ENCODE peak calls at places on chromosomes 2 and 18, in eight cellular contexts. One of them, this sample, is unnamed.

GRCh38 chr2:231910771-231911170 is 15.4 kb downstream of the NPPC start:
- DNase-seq in HTR-8/SVneo: no peak
- DNase-seq in Karpas-422: no peak
- DNase-seq in suprapubic skin: no peak
- DNase-seq in GM10248: no peak
- DNase-seq in activated naive CD4-positive, alpha-beta T cell: no peak
- DNase-seq in NK-92 treated with Interleukin-12 subunit alpha and Interleukin-12 subunit beta, amount 100 ng/mL, for 24 hours: no peak
- DNase-seq in stimulated activated CD4-positive, alpha-beta T cell treated with anti-CD3 and anti-CD28 coated beads, Interleukin-15, amount 100 ng/mL, for 1 hour: no peak
- DNase-seq in this sample: no peak

GRCh38 chr2:10580170-10580539 is 109.6 kb downstream of the NOL10 start:
- DNase-seq in HTR-8/SVneo: no peak
- DNase-seq in Karpas-422: no peak
- DNase-seq in suprapubic skin: no peak
- DNase-seq in GM10248: no peak
- DNase-seq in activated naive CD4-positive, alpha-beta T cell: no peak
- DNase-seq in NK-92 treated with Interleukin-12 subunit alpha and Interleukin-12 subunit beta, amount 100 ng/mL, for 24 hours: no peak
- DNase-seq in stimulated activated CD4-positive, alpha-beta T cell treated with anti-CD3 and anti-CD28 coated beads, Interleukin-15, amount 100 ng/mL, for 1 hour: no peak
- DNase-seq in this sample: no peak

GRCh38 chr2:19364014-19364413 is 5.6 kb upstream of the OSR1 start:
- DNase-seq in HTR-8/SVneo: no peak
- DNase-seq in Karpas-422: no peak
- DNase-seq in suprapubic skin: no peak
- DNase-seq in GM10248: no peak
- DNase-seq in activated naive CD4-positive, alpha-beta T cell: no peak
- DNase-seq in NK-92 treated with Interleukin-12 subunit alpha and Interleukin-12 subunit beta, amount 100 ng/mL, for 24 hours: no peak
- DNase-seq in stimulated activated CD4-positive, alpha-beta T cell treated with anti-CD3 and anti-CD28 coated beads, Interleukin-15, amount 100 ng/mL, for 1 hour: no peak
- DNase-seq in this sample: no peak

GRCh38 chr2:75276093-75277055 is 77.1 kb upstream of the TACR1 start:
- DNase-seq in HTR-8/SVneo: peak
- DNase-seq in Karpas-422: no peak
- DNase-seq in suprapubic skin: no peak
- DNase-seq in GM10248: no peak
- DNase-seq in activated naive CD4-positive, alpha-beta T cell: no peak
- DNase-seq in NK-92 treated with Interleukin-12 subunit alpha and Interleukin-12 subunit beta, amount 100 ng/mL, for 24 hours: no peak
- DNase-seq in stimulated activated CD4-positive, alpha-beta T cell treated with anti-CD3 and anti-CD28 coated beads, Interleukin-15, amount 100 ng/mL, for 1 hour: no peak
- DNase-seq in this sample: peak

GRCh38 chr18:23077493-23078256 is 57.6 kb upstream of the CABLES1 start:
- DNase-seq in HTR-8/SVneo: peak
- DNase-seq in Karpas-422: no peak
- DNase-seq in suprapubic skin: no peak
- DNase-seq in GM10248: no peak
- DNase-seq in activated naive CD4-positive, alpha-beta T cell: no peak
- DNase-seq in NK-92 treated with Interleukin-12 subunit alpha and Interleukin-12 subunit beta, amount 100 ng/mL, for 24 hours: no peak
- DNase-seq in stimulated activated CD4-positive, alpha-beta T cell treated with anti-CD3 and anti-CD28 coated beads, Interleukin-15, amount 100 ng/mL, for 1 hour: no peak
- DNase-seq in this sample: no peak

GRCh38 chr2:98487806-98488189 is 43.1 kb downstream of the INPP4A start:
- DNase-seq in HTR-8/SVneo: no peak
- DNase-seq in Karpas-422: peak
- DNase-seq in suprapubic skin: no peak
- DNase-seq in GM10248: peak
- DNase-seq in activated naive CD4-positive, alpha-beta T cell: no peak
- DNase-seq in NK-92 treated with Interleukin-12 subunit alpha and Interleukin-12 subunit beta, amount 100 ng/mL, for 24 hours: no peak
- DNase-seq in stimulated activated CD4-positive, alpha-beta T cell treated with anti-CD3 and anti-CD28 coated beads, Interleukin-15, amount 100 ng/mL, for 1 hour: no peak
- DNase-seq in this sample: no peak

GRCh38 chr2:120867290-120868231 is 131.9 kb downstream of the GLI2 start:
- DNase-seq in HTR-8/SVneo: peak
- DNase-seq in Karpas-422: no peak
- DNase-seq in suprapubic skin: peak
- DNase-seq in GM10248: no peak
- DNase-seq in activated naive CD4-positive, alpha-beta T cell: no peak
- DNase-seq in NK-92 treated with Interleukin-12 subunit alpha and Interleukin-12 subunit beta, amount 100 ng/mL, for 24 hours: no peak
- DNase-seq in stimulated activated CD4-positive, alpha-beta T cell treated with anti-CD3 and anti-CD28 coated beads, Interleukin-15, amount 100 ng/mL, for 1 hour: no peak
- DNase-seq in this sample: no peak

GRCh38 chr2:159082119-159082518 is 113.7 kb downstream of the TANC1 start:
- DNase-seq in HTR-8/SVneo: no peak
- DNase-seq in Karpas-422: no peak
- DNase-seq in suprapubic skin: no peak
- DNase-seq in GM10248: no peak
- DNase-seq in activated naive CD4-positive, alpha-beta T cell: no peak
- DNase-seq in NK-92 treated with Interleukin-12 subunit alpha and Interleukin-12 subunit beta, amount 100 ng/mL, for 24 hours: no peak
- DNase-seq in stimulated activated CD4-positive, alpha-beta T cell treated with anti-CD3 and anti-CD28 coated beads, Interleukin-15, amount 100 ng/mL, for 1 hour: no peak
- DNase-seq in this sample: no peak

GRCh38 chr2:136323935-136324334 is 206.0 kb upstream of the CXCR4 start:
- DNase-seq in HTR-8/SVneo: no peak
- DNase-seq in Karpas-422: no peak
- DNase-seq in suprapubic skin: no peak
- DNase-seq in GM10248: no peak
- DNase-seq in activated naive CD4-positive, alpha-beta T cell: no peak
- DNase-seq in NK-92 treated with Interleukin-12 subunit alpha and Interleukin-12 subunit beta, amount 100 ng/mL, for 24 hours: no peak
- DNase-seq in stimulated activated CD4-positive, alpha-beta T cell treated with anti-CD3 and anti-CD28 coated beads, Interleukin-15, amount 100 ng/mL, for 1 hour: no peak
- DNase-seq in this sample: no peak

GRCh38 chr2:23636412-23636811 is 251.4 kb downstream of the KLHL29 start:
- DNase-seq in HTR-8/SVneo: no peak
- DNase-seq in Karpas-422: no peak
- DNase-seq in suprapubic skin: no peak
- DNase-seq in GM10248: no peak
- DNase-seq in activated naive CD4-positive, alpha-beta T cell: no peak
- DNase-seq in NK-92 treated with Interleukin-12 subunit alpha and Interleukin-12 subunit beta, amount 100 ng/mL, for 24 hours: no peak
- DNase-seq in stimulated activated CD4-positive, alpha-beta T cell treated with anti-CD3 and anti-CD28 coated beads, Interleukin-15, amount 100 ng/mL, for 1 hour: no peak
- DNase-seq in this sample: no peak

GRCh38 chr2:130819915-130820861 is 16.5 kb upstream of the ARHGEF4 start:
- DNase-seq in HTR-8/SVneo: no peak
- DNase-seq in Karpas-422: no peak
- DNase-seq in suprapubic skin: no peak
- DNase-seq in GM10248: no peak
- DNase-seq in activated naive CD4-positive, alpha-beta T cell: no peak
- DNase-seq in NK-92 treated with Interleukin-12 subunit alpha and Interleukin-12 subunit beta, amount 100 ng/mL, for 24 hours: no peak
- DNase-seq in stimulated activated CD4-positive, alpha-beta T cell treated with anti-CD3 and anti-CD28 coated beads, Interleukin-15, amount 100 ng/mL, for 1 hour: no peak
- DNase-seq in this sample: no peak

GRCh38 chr18:6601241-6601640 is 128.3 kb upstream of the ARHGAP28 start:
- DNase-seq in HTR-8/SVneo: no peak
- DNase-seq in Karpas-422: no peak
- DNase-seq in suprapubic skin: no peak
- DNase-seq in GM10248: no peak
- DNase-seq in activated naive CD4-positive, alpha-beta T cell: no peak
- DNase-seq in NK-92 treated with Interleukin-12 subunit alpha and Interleukin-12 subunit beta, amount 100 ng/mL, for 24 hours: no peak
- DNase-seq in stimulated activated CD4-positive, alpha-beta T cell treated with anti-CD3 and anti-CD28 coated beads, Interleukin-15, amount 100 ng/mL, for 1 hour: no peak
- DNase-seq in this sample: no peak

GRCh38 chr18:30920356-30920755 is 122.2 kb downstream of the DSC3 start:
- DNase-seq in HTR-8/SVneo: no peak
- DNase-seq in Karpas-422: no peak
- DNase-seq in suprapubic skin: no peak
- DNase-seq in GM10248: no peak
- DNase-seq in activated naive CD4-positive, alpha-beta T cell: no peak
- DNase-seq in NK-92 treated with Interleukin-12 subunit alpha and Interleukin-12 subunit beta, amount 100 ng/mL, for 24 hours: no peak
- DNase-seq in stimulated activated CD4-positive, alpha-beta T cell treated with anti-CD3 and anti-CD28 coated beads, Interleukin-15, amount 100 ng/mL, for 1 hour: no peak
- DNase-seq in this sample: no peak

GRCh38 chr2:177273456-177273855 is 8.9 kb upstream of the NFE2L2 start:
- DNase-seq in HTR-8/SVneo: no peak
- DNase-seq in Karpas-422: no peak
- DNase-seq in suprapubic skin: no peak
- DNase-seq in GM10248: no peak
- DNase-seq in activated naive CD4-positive, alpha-beta T cell: no peak
- DNase-seq in NK-92 treated with Interleukin-12 subunit alpha and Interleukin-12 subunit beta, amount 100 ng/mL, for 24 hours: no peak
- DNase-seq in stimulated activated CD4-positive, alpha-beta T cell treated with anti-CD3 and anti-CD28 coated beads, Interleukin-15, amount 100 ng/mL, for 1 hour: no peak
- DNase-seq in this sample: no peak

GRCh38 chr2:170531876-170532275 is 183.3 kb upstream of the SP5 start:
- DNase-seq in HTR-8/SVneo: no peak
- DNase-seq in Karpas-422: no peak
- DNase-seq in suprapubic skin: no peak
- DNase-seq in GM10248: no peak
- DNase-seq in activated naive CD4-positive, alpha-beta T cell: no peak
- DNase-seq in NK-92 treated with Interleukin-12 subunit alpha and Interleukin-12 subunit beta, amount 100 ng/mL, for 24 hours: no peak
- DNase-seq in stimulated activated CD4-positive, alpha-beta T cell treated with anti-CD3 and anti-CD28 coated beads, Interleukin-15, amount 100 ng/mL, for 1 hour: no peak
- DNase-seq in this sample: no peak

GRCh38 chr2:46841621-46842020 is 74.0 kb downstream of the MCFD2 start:
- DNase-seq in HTR-8/SVneo: no peak
- DNase-seq in Karpas-422: peak
- DNase-seq in suprapubic skin: no peak
- DNase-seq in GM10248: no peak
- DNase-seq in activated naive CD4-positive, alpha-beta T cell: no peak
- DNase-seq in NK-92 treated with Interleukin-12 subunit alpha and Interleukin-12 subunit beta, amount 100 ng/mL, for 24 hours: no peak
- DNase-seq in stimulated activated CD4-positive, alpha-beta T cell treated with anti-CD3 and anti-CD28 coated beads, Interleukin-15, amount 100 ng/mL, for 1 hour: no peak
- DNase-seq in this sample: no peak

GRCh38 chr2:23918837-23919489 is 8.0 kb downstream of the ATAD2B start:
- DNase-seq in HTR-8/SVneo: no peak
- DNase-seq in Karpas-422: peak
- DNase-seq in suprapubic skin: no peak
- DNase-seq in GM10248: no peak
- DNase-seq in activated naive CD4-positive, alpha-beta T cell: no peak
- DNase-seq in NK-92 treated with Interleukin-12 subunit alpha and Interleukin-12 subunit beta, amount 100 ng/mL, for 24 hours: no peak
- DNase-seq in stimulated activated CD4-positive, alpha-beta T cell treated with anti-CD3 and anti-CD28 coated beads, Interleukin-15, amount 100 ng/mL, for 1 hour: no peak
- DNase-seq in this sample: no peak

GRCh38 chr2:219551412-219551811 is 7.6 kb downstream of the TMEM198 start:
- DNase-seq in HTR-8/SVneo: peak
- DNase-seq in Karpas-422: no peak
- DNase-seq in suprapubic skin: no peak
- DNase-seq in GM10248: no peak
- DNase-seq in activated naive CD4-positive, alpha-beta T cell: no peak
- DNase-seq in NK-92 treated with Interleukin-12 subunit alpha and Interleukin-12 subunit beta, amount 100 ng/mL, for 24 hours: no peak
- DNase-seq in stimulated activated CD4-positive, alpha-beta T cell treated with anti-CD3 and anti-CD28 coated beads, Interleukin-15, amount 100 ng/mL, for 1 hour: no peak
- DNase-seq in this sample: no peak

GRCh38 chr18:24835751-24836150 is 375.3 kb downstream of the HRH4 start:
- DNase-seq in HTR-8/SVneo: no peak
- DNase-seq in Karpas-422: no peak
- DNase-seq in suprapubic skin: no peak
- DNase-seq in GM10248: no peak
- DNase-seq in activated naive CD4-positive, alpha-beta T cell: no peak
- DNase-seq in NK-92 treated with Interleukin-12 subunit alpha and Interleukin-12 subunit beta, amount 100 ng/mL, for 24 hours: no peak
- DNase-seq in stimulated activated CD4-positive, alpha-beta T cell treated with anti-CD3 and anti-CD28 coated beads, Interleukin-15, amount 100 ng/mL, for 1 hour: no peak
- DNase-seq in this sample: no peak

GRCh38 chr2:209423562-209424541 is at the start of gene MAP2:
- DNase-seq in HTR-8/SVneo: peak
- DNase-seq in Karpas-422: peak
- DNase-seq in suprapubic skin: peak
- DNase-seq in GM10248: peak
- DNase-seq in activated naive CD4-positive, alpha-beta T cell: peak
- DNase-seq in NK-92 treated with Interleukin-12 subunit alpha and Interleukin-12 subunit beta, amount 100 ng/mL, for 24 hours: no peak
- DNase-seq in stimulated activated CD4-positive, alpha-beta T cell treated with anti-CD3 and anti-CD28 coated beads, Interleukin-15, amount 100 ng/mL, for 1 hour: peak
- DNase-seq in this sample: peak

GRCh38 chr2:133768261-133769021 is 200.2 kb upstream of the NCKAP5 start:
- DNase-seq in HTR-8/SVneo: no peak
- DNase-seq in Karpas-422: no peak
- DNase-seq in suprapubic skin: no peak
- DNase-seq in GM10248: no peak
- DNase-seq in activated naive CD4-positive, alpha-beta T cell: no peak
- DNase-seq in NK-92 treated with Interleukin-12 subunit alpha and Interleukin-12 subunit beta, amount 100 ng/mL, for 24 hours: no peak
- DNase-seq in stimulated activated CD4-positive, alpha-beta T cell treated with anti-CD3 and anti-CD28 coated beads, Interleukin-15, amount 100 ng/mL, for 1 hour: no peak
- DNase-seq in this sample: no peak

GRCh38 chr2:233953106-233953801 is 36.1 kb downstream of the TRPM8 start:
- DNase-seq in HTR-8/SVneo: no peak
- DNase-seq in Karpas-422: no peak
- DNase-seq in suprapubic skin: no peak
- DNase-seq in GM10248: no peak
- DNase-seq in activated naive CD4-positive, alpha-beta T cell: no peak
- DNase-seq in NK-92 treated with Interleukin-12 subunit alpha and Interleukin-12 subunit beta, amount 100 ng/mL, for 24 hours: no peak
- DNase-seq in stimulated activated CD4-positive, alpha-beta T cell treated with anti-CD3 and anti-CD28 coated beads, Interleukin-15, amount 100 ng/mL, for 1 hour: no peak
- DNase-seq in this sample: no peak

GRCh38 chr2:233058717-233059546 is 1.2 kb upstream of the INPP5D start:
- DNase-seq in HTR-8/SVneo: no peak
- DNase-seq in Karpas-422: no peak
- DNase-seq in suprapubic skin: peak
- DNase-seq in GM10248: no peak
- DNase-seq in activated naive CD4-positive, alpha-beta T cell: no peak
- DNase-seq in NK-92 treated with Interleukin-12 subunit alpha and Interleukin-12 subunit beta, amount 100 ng/mL, for 24 hours: no peak
- DNase-seq in stimulated activated CD4-positive, alpha-beta T cell treated with anti-CD3 and anti-CD28 coated beads, Interleukin-15, amount 100 ng/mL, for 1 hour: no peak
- DNase-seq in this sample: no peak

GRCh38 chr2:31812051-31812798 is 198.6 kb downstream of the MEMO1 start:
- DNase-seq in HTR-8/SVneo: no peak
- DNase-seq in Karpas-422: peak
- DNase-seq in suprapubic skin: no peak
- DNase-seq in GM10248: peak
- DNase-seq in activated naive CD4-positive, alpha-beta T cell: no peak
- DNase-seq in NK-92 treated with Interleukin-12 subunit alpha and Interleukin-12 subunit beta, amount 100 ng/mL, for 24 hours: no peak
- DNase-seq in stimulated activated CD4-positive, alpha-beta T cell treated with anti-CD3 and anti-CD28 coated beads, Interleukin-15, amount 100 ng/mL, for 1 hour: no peak
- DNase-seq in this sample: no peak

GRCh38 chr18:42437646-42438045 is 482.6 kb downstream of the PIK3C3 start:
- DNase-seq in HTR-8/SVneo: no peak
- DNase-seq in Karpas-422: no peak
- DNase-seq in suprapubic skin: no peak
- DNase-seq in GM10248: no peak
- DNase-seq in activated naive CD4-positive, alpha-beta T cell: no peak
- DNase-seq in NK-92 treated with Interleukin-12 subunit alpha and Interleukin-12 subunit beta, amount 100 ng/mL, for 24 hours: no peak
- DNase-seq in stimulated activated CD4-positive, alpha-beta T cell treated with anti-CD3 and anti-CD28 coated beads, Interleukin-15, amount 100 ng/mL, for 1 hour: no peak
- DNase-seq in this sample: no peak

GRCh38 chr2:32289165-32290054 is 11.7 kb downstream of the YIPF4 start:
- DNase-seq in HTR-8/SVneo: no peak
- DNase-seq in Karpas-422: no peak
- DNase-seq in suprapubic skin: no peak
- DNase-seq in GM10248: no peak
- DNase-seq in activated naive CD4-positive, alpha-beta T cell: no peak
- DNase-seq in NK-92 treated with Interleukin-12 subunit alpha and Interleukin-12 subunit beta, amount 100 ng/mL, for 24 hours: no peak
- DNase-seq in stimulated activated CD4-positive, alpha-beta T cell treated with anti-CD3 and anti-CD28 coated beads, Interleukin-15, amount 100 ng/mL, for 1 hour: no peak
- DNase-seq in this sample: peak

GRCh38 chr18:67599277-67599676 is 82.8 kb upstream of the DSEL start:
- DNase-seq in HTR-8/SVneo: peak
- DNase-seq in Karpas-422: peak
- DNase-seq in suprapubic skin: no peak
- DNase-seq in GM10248: no peak
- DNase-seq in activated naive CD4-positive, alpha-beta T cell: no peak
- DNase-seq in NK-92 treated with Interleukin-12 subunit alpha and Interleukin-12 subunit beta, amount 100 ng/mL, for 24 hours: no peak
- DNase-seq in stimulated activated CD4-positive, alpha-beta T cell treated with anti-CD3 and anti-CD28 coated beads, Interleukin-15, amount 100 ng/mL, for 1 hour: no peak
- DNase-seq in this sample: no peak

GRCh38 chr2:163601377-163601776 is 134.4 kb downstream of the FIGN start:
- DNase-seq in HTR-8/SVneo: peak
- DNase-seq in Karpas-422: no peak
- DNase-seq in suprapubic skin: no peak
- DNase-seq in GM10248: no peak
- DNase-seq in activated naive CD4-positive, alpha-beta T cell: no peak
- DNase-seq in NK-92 treated with Interleukin-12 subunit alpha and Interleukin-12 subunit beta, amount 100 ng/mL, for 24 hours: no peak
- DNase-seq in stimulated activated CD4-positive, alpha-beta T cell treated with anti-CD3 and anti-CD28 coated beads, Interleukin-15, amount 100 ng/mL, for 1 hour: no peak
- DNase-seq in this sample: no peak